ENCODE peak calls at places on chromosomes 7 and 10, in six cellular contexts. E is kidney epithelial cell, Q is neural progenitor cell, K is left ventricle myocardium inferior, O is AG04450, F is brain microvascular endothelial cell. A is an unnamed sample. For H3K27me3, the result is how much of the 10 kb centered on the place peaks cover.

GRCh38 chr7:1742555-1743303 is 72.7 kb downstream of the ELFN1 start:
- DNase-seq in E (no peak), Q (no peak), K (peak), O (no peak), F (peak), A (no peak)

GRCh38 chr7:112086496-112087254 is 119.5 kb downstream of the DOCK4 start:
- DNase-seq in E (no peak), Q (no peak), K (no peak), O (no peak), F (no peak), A (no peak)

GRCh38 chr10:33876547-33877400 is 542.3 kb upstream of the NRP1 start:
- DNase-seq in E (no peak), Q (no peak), K (no peak), O (no peak), F (no peak), A (no peak)

GRCh38 chr10:628386-629045 is 61.0 kb downstream of the DIP2C start:
- DNase-seq in E (no peak), Q (no peak), K (no peak), O (no peak), F (no peak), A (no peak)

GRCh38 chr10:32150532-32151101 is 94.4 kb upstream of the KIF5B start:
- DNase-seq in E (no peak), Q (no peak), K (no peak), O (no peak), F (peak), A (no peak)

GRCh38 chr7:36668080-36668479 is 56.2 kb downstream of the AOAH start:
- DNase-seq in E (no peak), Q (no peak), K (no peak), O (no peak), F (no peak), A (no peak)

GRCh38 chr10:50809596-50809995 is 69.9 kb downstream of the ASAH2B start:
- DNase-seq in E (no peak), Q (no peak), K (no peak), O (no peak), F (peak), A (no peak)

GRCh38 chr7:147990837-147991236 is 599.7 kb upstream of the C7orf33 start:
- DNase-seq in E (no peak), Q (no peak), K (no peak), O (no peak), F (no peak), A (no peak)

GRCh38 chr10:42926831-42927230 is 144.2 kb downstream of the BMS1 start:
- DNase-seq in E (no peak), Q (peak), K (no peak), O (no peak), F (peak), A (peak)

GRCh38 chr7:668139-668871 is 58.2 kb upstream of the DNAAF5 start:
- DNase-seq in E (no peak), Q (no peak), K (no peak), O (peak), F (peak), A (no peak)

GRCh38 chr10:70459061-70459770 is 17.7 kb upstream of the NODAL start:
- DNase-seq in E (no peak), Q (peak), K (no peak), O (no peak), F (no peak), A (no peak)

GRCh38 chr10:391849-392704 is 256.8 kb downstream of the ZMYND11 start:
- DNase-seq in E (no peak), Q (no peak), K (no peak), O (no peak), F (no peak), A (peak)

GRCh38 chr10:110304394-110304779 is 333 bp downstream of the SMNDC1 start:
- DNase-seq in E (no peak), Q (peak), K (no peak), O (no peak), F (no peak), A (peak)

GRCh38 chr7:71144963-71145362 is 13.0 kb downstream of the GALNT17 start:
- DNase-seq in E (no peak), Q (no peak), K (no peak), O (no peak), F (no peak), A (no peak)

GRCh38 chr10:97584060-97584797 is at the start of gene HOGA1:
- DNase-seq in E (peak), Q (peak), K (peak), O (no peak), F (peak), A (no peak)

GRCh38 chr7:95302976-95303375 is 21.4 kb downstream of the PON1 start:
- DNase-seq in E (no peak), Q (no peak), K (no peak), O (no peak), F (no peak), A (no peak)

GRCh38 chr10:119542357-119542989 is at the start of gene RGS10:
- DNase-seq in E (no peak), Q (peak), K (peak), O (no peak), F (peak), A (peak)

GRCh38 chr10:102738692-102739121 is 5.0 kb upstream of the WBP1L start:
- DNase-seq in E (no peak), Q (no peak), K (no peak), O (no peak), F (no peak), A (no peak)

GRCh38 chr10:30166929-30167328 is 107.5 kb upstream of the JCAD start:
- DNase-seq in E (no peak), Q (no peak), K (no peak), O (no peak), F (no peak), A (peak)

GRCh38 chr7:105711726-105712402 is 130.6 kb upstream of the EFCAB10 start:
- DNase-seq in E (no peak), Q (no peak), K (no peak), O (no peak), F (no peak), A (no peak)

GRCh38 chr10:5752301-5752871 is 60.8 kb downstream of the GDI2 start:
- DNase-seq in E (no peak), Q (peak), K (no peak), O (no peak), F (no peak), A (no peak)

GRCh38 chr10:53463539-53463938 is 691.0 kb upstream of the MBL2 start:
- DNase-seq in E (no peak), Q (peak), K (no peak), O (no peak), F (no peak), A (no peak)

GRCh38 chr7:92639213-92639896 is 49.2 kb upstream of the FAM133B start:
- DNase-seq in E (no peak), Q (no peak), K (no peak), O (no peak), F (no peak), A (no peak)

GRCh38 chr10:118913825-118914224 is 115.7 kb upstream of the NANOS1 start:
- DNase-seq in E (no peak), Q (no peak), K (no peak), O (no peak), F (no peak), A (no peak)

GRCh38 chr10:68223535-68224165 is 8.3 kb downstream of the ATOH7 start:
- DNase-seq in E (no peak), Q (peak), K (no peak), O (no peak), F (no peak), A (no peak)

GRCh38 chr7:120645976-120646375 is 212.0 kb downstream of the TSPAN12 start:
- DNase-seq in E (no peak), Q (no peak), K (no peak), O (no peak), F (no peak), A (no peak)

GRCh38 chr10:86348321-86349210 is 18.0 kb downstream of the GRID1 start:
- DNase-seq in E (no peak), Q (peak), K (no peak), O (no peak), F (no peak), A (no peak)

GRCh38 chr10:46106410-46107255 is 60.6 kb upstream of the MSMB start:
- DNase-seq in E (no peak), Q (peak), K (peak), O (no peak), F (peak), A (peak)

GRCh38 chr10:102645388-102645740 is 1.1 kb downstream of the TRIM8 start:
- DNase-seq in E (no peak), Q (no peak), K (peak), O (no peak), F (peak), A (peak)

GRCh38 chr10:58326967-58327381 is 7.8 kb upstream of the UBE2D1 start:
- DNase-seq in E (no peak), Q (no peak), K (peak), O (no peak), F (peak), A (no peak)

GRCh38 chr7:123871998-123872867 is 27.3 kb downstream of the HYAL4 start:
- DNase-seq in E (peak), Q (peak), K (no peak), O (peak), F (peak), A (no peak)

GRCh38 chr7:45033261-45033930 is 33.4 kb downstream of the CCM2 start:
- DNase-seq in E (no peak), Q (no peak), K (no peak), O (no peak), F (peak), A (no peak)

GRCh38 chr10:129074939-129075338 is 392.1 kb upstream of the MGMT start:
- DNase-seq in E (no peak), Q (no peak), K (no peak), O (no peak), F (no peak), A (peak)

GRCh38 chr7:158313931-158314330 is 273.7 kb downstream of the PTPRN2 start:
- DNase-seq in E (no peak), Q (no peak), K (no peak), O (no peak), F (no peak), A (peak)

GRCh38 chr10:116417821-116418220 is 9.8 kb upstream of the PNLIPRP3 start:
- DNase-seq in E (no peak), Q (no peak), K (no peak), O (no peak), F (no peak), A (no peak)

GRCh38 chr7:28260969-28261368 is 80.4 kb upstream of the JAZF1 start:
- DNase-seq in E (no peak), Q (no peak), K (no peak), O (no peak), F (no peak), A (no peak)

GRCh38 chr10:69772933-69773704 is 28.6 kb upstream of the COL13A1 start:
- DNase-seq in E (no peak), Q (no peak), K (no peak), O (no peak), F (no peak), A (no peak)

GRCh38 chr7:71385362-71385761 is 253.4 kb downstream of the GALNT17 start:
- DNase-seq in E (no peak), Q (no peak), K (no peak), O (no peak), F (no peak), A (no peak)

DNA sequence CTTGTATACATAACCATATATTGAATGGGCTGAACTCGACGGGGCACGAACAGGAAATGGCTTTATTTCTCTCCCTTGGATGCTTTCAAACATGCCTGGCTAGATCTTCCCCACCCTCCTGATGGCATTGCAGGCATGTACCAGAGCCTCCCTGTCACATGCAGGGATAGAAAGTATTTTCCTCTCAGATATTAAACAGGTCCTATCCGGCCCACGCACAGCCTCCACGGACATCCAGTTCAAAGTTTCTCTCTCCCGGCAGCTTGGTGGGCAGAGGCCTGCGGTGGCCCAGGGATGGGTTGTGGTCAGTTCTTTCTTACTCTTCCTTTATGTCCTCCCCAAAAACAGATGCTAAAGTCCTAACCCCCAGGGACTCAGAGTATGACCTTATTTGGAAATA is 422.2 kb downstream of the RPS24 start:
- DNase-seq in E (no peak), Q (no peak), K (no peak), O (no peak), F (no peak), A (no peak)
- H3K27me3 ChIP-seq in E (under half), Q (under half), K (under half), O (under half), F (under half), A (under half)

GRCh38 chr7:27119412-27119911 is 11.1 kb downstream of the HOXA4 start:
- DNase-seq in E (no peak), Q (no peak), K (no peak), O (no peak), F (no peak), A (peak)
- H3K27me3 ChIP-seq in E (under half), Q (half or more), K (half or more), O (under half), F (half or more), A (under half)

GRCh38 chr10:112980908-112981307 is 30.9 kb downstream of the TCF7L2 start:
- DNase-seq in E (no peak), Q (no peak), K (no peak), O (no peak), F (no peak), A (no peak)
- H3K27me3 ChIP-seq in E (under half), Q (under half), K (under half), O (under half), F (under half), A (under half)

DNA sequence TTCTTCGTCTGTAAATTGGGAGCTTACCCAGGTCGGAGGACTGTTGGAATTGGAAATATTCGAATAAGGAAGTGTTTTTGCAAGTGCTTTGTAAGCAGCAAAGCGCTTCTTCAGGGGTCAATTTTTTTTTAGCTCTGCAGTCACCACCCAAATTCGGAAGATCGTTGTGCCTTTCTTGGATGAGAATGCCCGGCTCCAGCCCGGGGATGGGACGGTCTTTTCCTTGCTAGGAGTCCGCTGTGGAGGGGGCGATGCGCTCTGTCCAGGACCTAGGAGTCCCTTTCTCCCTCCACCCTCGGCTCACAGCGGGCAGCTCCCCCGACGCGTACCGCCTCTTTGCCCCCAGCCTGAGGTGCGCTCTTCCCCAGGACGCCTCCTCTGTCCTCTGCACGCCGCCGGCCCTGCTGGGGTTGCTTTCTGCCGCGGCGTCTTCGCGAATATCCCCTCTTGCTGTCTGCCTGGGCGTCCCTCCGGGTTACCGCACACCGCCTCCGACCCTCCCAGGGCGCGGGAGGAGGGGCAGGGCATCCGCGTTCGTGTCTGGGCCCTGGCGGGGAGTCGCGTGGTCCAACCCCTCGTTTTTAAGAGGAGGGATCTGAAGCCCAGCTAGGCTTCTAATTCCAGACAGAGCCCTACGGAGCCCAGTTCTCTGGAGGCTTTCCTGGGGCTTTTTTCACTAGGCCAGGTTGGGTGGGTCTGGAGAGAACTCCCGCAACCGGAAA is 167.1 kb downstream of the UBE2H start:
- DNase-seq in E (no peak), Q (peak), K (no peak), O (no peak), F (no peak), A (no peak)
- H3K27me3 ChIP-seq in E (half or more), Q (half or more), K (half or more), O (half or more), F (half or more), A (under half)

GRCh38 chr10:98586096-98586495 is 139.4 kb upstream of the HPS1 start:
- DNase-seq in E (no peak), Q (no peak), K (no peak), O (no peak), F (no peak), A (no peak)

GRCh38 chr10:98589691-98590090 is 143.0 kb upstream of the HPS1 start:
- DNase-seq in E (no peak), Q (no peak), K (no peak), O (no peak), F (no peak), A (no peak)

GRCh38 chr10:98589007-98589406 is 142.3 kb upstream of the HPS1 start:
- DNase-seq in E (no peak), Q (no peak), K (no peak), O (no peak), F (no peak), A (no peak)

GRCh38 chr10:98582363-98582762 is 135.6 kb upstream of the HPS1 start:
- DNase-seq in E (no peak), Q (no peak), K (no peak), O (no peak), F (no peak), A (no peak)

GRCh38 chr10:98587156-98587555 is 140.4 kb upstream of the HPS1 start:
- DNase-seq in E (no peak), Q (no peak), K (no peak), O (no peak), F (no peak), A (no peak)
- H3K27me3 ChIP-seq in E (under half), Q (under half), K (under half), O (under half), F (under half), A (under half)

DNA sequence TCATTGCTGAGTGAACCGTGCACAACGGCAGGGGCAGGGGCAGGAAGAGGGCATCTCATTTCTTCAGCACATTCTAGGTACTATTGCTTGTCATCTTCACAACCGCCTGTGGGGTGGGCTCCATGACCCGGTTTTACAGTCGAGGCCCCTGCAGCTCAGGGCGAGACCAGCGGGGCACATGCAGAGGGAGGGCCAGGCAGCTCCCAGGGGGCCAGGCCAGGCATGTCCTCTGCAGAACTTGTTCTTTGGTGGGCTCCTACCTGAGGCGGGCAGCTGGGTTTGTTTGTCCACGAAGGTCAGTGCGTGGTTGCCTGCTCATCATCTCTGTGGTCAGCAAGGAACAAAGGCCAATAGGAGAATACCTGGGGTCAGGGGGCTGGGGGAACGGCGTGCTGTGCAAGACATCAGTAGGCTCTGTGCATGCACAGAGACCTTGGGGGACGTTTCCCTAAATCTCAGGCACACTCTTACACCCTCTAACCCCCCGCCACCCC is 75.1 kb upstream of the LEP start:
- DNase-seq in E (no peak), Q (no peak), K (no peak), O (no peak), F (no peak), A (no peak)
- H3K27me3 ChIP-seq in E (half or more), Q (half or more), K (half or more), O (half or more), F (under half), A (half or more)

A was measured in SJSA1.